ENCODE peak calls at places on chromosomes 11 and 22, in nine cellular contexts. Q is K562, N is cardiac fibroblast, S is mammary epithelial cell, O is foreskin fibroblast, L is AG04449, D is stomach, P is dorsolateral prefrontal cortex, K is A673. X is an unnamed sample.

GRCh38 chr11:84019576-84020194 is 733.5 kb upstream of the CCDC90B start:
- DNase-seq in P (no peak), K (no peak), S (peak), L (peak), D (no peak), N (peak), O (no peak), Q (no peak), X (peak)

GRCh38 chr11:94100253-94100652 is 28.4 kb upstream of the PANX1 start:
- DNase-seq in P (no peak), N (no peak), O (no peak), S (peak), L (no peak), D (no peak), K (no peak), Q (no peak), X (peak)

GRCh38 chr11:70470127-70470526 is 71.8 kb downstream of the CTTN start:
- DNase-seq in P (no peak), L (no peak), O (peak), Q (peak), K (no peak), N (peak), D (peak), S (no peak), X (no peak)

GRCh38 chr11:73478737-73479347 is 102.6 kb downstream of the RELT start:
- DNase-seq in K (peak), P (no peak), D (no peak), L (no peak), O (peak), Q (peak), S (peak), N (peak), X (peak)

GRCh38 chr11:67301951-67302516 is 1.3 kb upstream of the SSH3 start:
- DNase-seq in K (peak), D (peak), P (peak), N (peak), Q (no peak), S (no peak), L (no peak), O (peak), X (peak)

GRCh38 chr11:122327528-122327927 is 211.5 kb upstream of the BLID start:
- DNase-seq in L (no peak), S (no peak), O (no peak), D (no peak), K (no peak), N (no peak), P (no peak), Q (no peak), X (no peak)

GRCh38 chr22:50182176-50183081 is 3.3 kb upstream of the TRABD start:
- DNase-seq in N (no peak), S (no peak), P (no peak), L (no peak), D (peak), O (no peak), K (no peak), Q (no peak), X (no peak)

GRCh38 chr11:116911981-116912734 is 74.7 kb upstream of the APOA1 start:
- DNase-seq in D (no peak), L (no peak), N (peak), Q (no peak), K (no peak), P (no peak), S (no peak), O (no peak), X (no peak)

GRCh38 chr11:17378655-17379054 is 9.8 kb downstream of the KCNJ11 start:
- DNase-seq in P (no peak), Q (no peak), D (no peak), L (no peak), K (no peak), O (no peak), S (peak), N (no peak), X (peak)

GRCh38 chr22:50700387-50701075 is 27.9 kb downstream of the SHANK3 start:
- DNase-seq in P (no peak), O (no peak), K (no peak), S (no peak), N (no peak), Q (no peak), D (no peak), L (no peak), X (no peak)

GRCh38 chr11:35943761-35944502 is at the start of gene LDLRAD3:
- DNase-seq in N (peak), D (peak), Q (peak), S (peak), P (peak), L (no peak), K (peak), O (peak), X (peak)

GRCh38 chr11:130470832-130471706 is 22.6 kb downstream of the ADAMTS15 start:
- DNase-seq in Q (no peak), K (no peak), O (no peak), L (no peak), N (no peak), D (no peak), S (no peak), P (no peak), X (no peak)

GRCh38 chr11:108663154-108663877 is 1.6 kb upstream of the DDX10 start:
- DNase-seq in Q (no peak), K (no peak), D (no peak), O (no peak), P (no peak), N (no peak), L (no peak), S (no peak), X (no peak)

GRCh38 chr11:77473801-77474508 is at the start of gene PAK1:
- DNase-seq in N (peak), D (peak), Q (peak), L (no peak), O (peak), K (peak), P (peak), S (peak), X (peak)

GRCh38 chr11:75271730-75272129 is 31.2 kb downstream of the TPBGL start:
- DNase-seq in S (no peak), L (no peak), D (no peak), P (no peak), Q (no peak), N (no peak), K (no peak), O (no peak), X (no peak)

GRCh38 chr11:74783241-74783871 is 34.7 kb downstream of the RNF169 start:
- DNase-seq in L (peak), N (peak), O (peak), K (no peak), D (no peak), Q (no peak), P (no peak), S (peak), X (peak)

GRCh38 chr11:67278939-67279588 is 10.0 kb upstream of the ANKRD13D start:
- DNase-seq in Q (no peak), K (no peak), D (no peak), L (no peak), S (no peak), N (no peak), P (no peak), O (no peak), X (no peak)

GRCh38 chr11:133052537-133052936 is 479.8 kb downstream of the OPCML start:
- DNase-seq in Q (no peak), L (no peak), P (no peak), K (no peak), N (no peak), D (no peak), S (no peak), O (no peak), X (no peak)

GRCh38 chr22:21455334-21456089 is 11.7 kb upstream of the TMEM191C start:
- DNase-seq in S (no peak), P (no peak), Q (no peak), O (no peak), D (no peak), K (peak), N (no peak), L (no peak), X (no peak)

GRCh38 chr22:28283025-28283654 is 364.1 kb upstream of the PITPNB start:
- DNase-seq in P (no peak), K (peak), L (peak), S (peak), O (peak), Q (no peak), D (no peak), N (peak), X (no peak)

GRCh38 chr11:126440792-126441514 is 85.5 kb downstream of the ST3GAL4 start:
- DNase-seq in N (peak), Q (peak), L (no peak), O (peak), S (peak), K (peak), P (peak), D (peak), X (peak)

GRCh38 chr11:5366856-5367255 is 15.5 kb downstream of the OR51B6 start:
- DNase-seq in Q (no peak), S (no peak), P (no peak), O (no peak), K (no peak), L (no peak), D (no peak), N (peak), X (no peak)

GRCh38 chr11:9138612-9139579 is 47.5 kb upstream of the SCUBE2 start:
- DNase-seq in S (peak), K (peak), Q (no peak), O (peak), N (peak), D (peak), L (peak), P (no peak), X (peak)

GRCh38 chr22:32457031-32457430 is 7.2 kb downstream of the BPIFC start:
- DNase-seq in D (no peak), P (no peak), Q (no peak), O (no peak), L (no peak), S (no peak), N (no peak), K (no peak), X (no peak)

GRCh38 chr22:48239461-48240164 is 1477.2 kb downstream of the TBC1D22A start:
- DNase-seq in D (peak), S (no peak), P (no peak), Q (no peak), O (no peak), L (no peak), K (no peak), N (no peak), X (no peak)

GRCh38 chr11:60788401-60789110 is 3.4 kb downstream of the MS4A10 start:
- DNase-seq in S (no peak), N (peak), Q (no peak), O (no peak), L (no peak), D (no peak), P (no peak), K (peak), X (no peak)

GRCh38 chr11:7575841-7576451 is 62.1 kb downstream of the PPFIBP2 start:
- DNase-seq in D (peak), L (no peak), N (peak), Q (no peak), S (no peak), K (no peak), P (no peak), O (no peak), X (peak)

GRCh38 chr11:71209656-71210055 is 42.7 kb downstream of the SHANK2 start:
- DNase-seq in P (no peak), Q (no peak), N (no peak), S (no peak), K (no peak), O (no peak), L (no peak), D (no peak), X (no peak)

GRCh38 chr22:31241200-31241599 is 29.1 kb downstream of the LIMK2 start:
- DNase-seq in Q (no peak), L (no peak), K (no peak), N (no peak), O (no peak), D (no peak), P (no peak), S (no peak), X (no peak)

GRCh38 chr11:1733716-1734351 is 16.6 kb downstream of the IFITM10 start:
- DNase-seq in Q (no peak), L (no peak), N (no peak), K (no peak), D (no peak), S (peak), P (no peak), O (no peak), X (no peak)

GRCh38 chr11:116513894-116514293 is 258.9 kb downstream of the BUD13 start:
- DNase-seq in P (no peak), Q (peak), L (no peak), S (no peak), K (peak), O (peak), N (peak), D (no peak), X (no peak)

GRCh38 chr11:37511425-37511933 is 913.4 kb upstream of the RAG2 start:
- DNase-seq in P (no peak), S (peak), L (peak), N (peak), Q (no peak), O (peak), K (no peak), D (no peak), X (peak)

GRCh38 chr11:65419460-65419772 is 3.2 kb upstream of the NEAT1 start:
- DNase-seq in Q (no peak), S (no peak), N (no peak), P (no peak), D (no peak), K (no peak), O (no peak), L (no peak), X (no peak)

GRCh38 chr11:77993902-77994301 is 566 bp downstream of the INTS4 start:
- DNase-seq in N (no peak), Q (no peak), L (no peak), D (no peak), S (no peak), K (no peak), O (no peak), P (no peak), X (no peak)

GRCh38 chr11:130212431-130212961 is 52.9 kb downstream of the ST14 start:
- DNase-seq in O (no peak), S (no peak), N (no peak), K (no peak), P (peak), L (no peak), D (peak), Q (no peak), X (no peak)

GRCh38 chr22:50674127-50674493 is 1.5 kb downstream of the SHANK3 start:
- DNase-seq in N (no peak), L (no peak), P (no peak), O (no peak), D (no peak), S (no peak), K (no peak), Q (no peak), X (no peak)

GRCh38 chr11:75383246-75383645 is 16.1 kb upstream of the RPS3 start:
- DNase-seq in K (no peak), Q (no peak), N (no peak), L (no peak), S (no peak), P (no peak), D (no peak), O (no peak), X (no peak)

GRCh38 chr11:10225553-10225952 is 68.5 kb downstream of the SBF2 start:
- DNase-seq in D (no peak), K (no peak), N (peak), P (no peak), O (no peak), Q (no peak), S (no peak), L (no peak), X (no peak)

GRCh38 chr22:48493733-48494132 is 1333.9 kb downstream of the BRD1 start:
- DNase-seq in O (no peak), D (no peak), K (no peak), S (no peak), L (no peak), Q (no peak), N (no peak), P (no peak), X (no peak)

GRCh38 chr11:19985106-19985505 is 175.2 kb downstream of the DBX1 start:
- DNase-seq in Q (no peak), O (no peak), S (peak), L (peak), D (no peak), N (no peak), P (no peak), K (no peak), X (no peak)

DNA sequence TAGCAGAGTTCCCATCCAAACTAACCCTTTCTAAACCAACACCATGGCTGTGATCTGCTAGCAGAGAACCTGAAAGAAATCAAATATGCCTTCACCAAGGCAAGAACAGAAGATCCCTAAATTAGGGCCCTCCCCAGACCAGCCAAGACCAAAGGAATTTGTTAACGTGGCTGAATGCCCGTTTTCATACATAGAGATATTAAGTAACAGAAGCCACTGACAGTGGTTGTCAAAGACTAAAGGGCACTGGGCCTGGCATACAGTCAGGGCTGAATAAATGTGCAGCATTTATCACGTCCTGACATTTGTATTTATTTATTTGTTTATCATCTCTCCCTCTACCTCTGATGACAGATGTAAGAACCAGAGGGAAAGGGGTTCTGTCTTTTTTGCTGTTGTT is 271.8 kb downstream of the LARGE1 start:
- DNase-seq in S (no peak), N (no peak), O (no peak), Q (no peak), L (no peak), P (no peak), K (no peak), D (no peak), X (no peak)
- TF ChIP-seq CTCF in S (no peak), N (no peak), O (no peak), Q (no peak), L (no peak), P (no peak), K (no peak), D (no peak), X (no peak)

GRCh38 chr11:121237686-121238658 is 54.6 kb upstream of the SC5D start:
- DNase-seq in N (peak), D (no peak), K (peak), S (peak), L (peak), Q (no peak), O (no peak), P (no peak), X (peak)
- H3K4me3 ChIP-seq in N (no peak), D (no peak), K (no peak), S (no peak), L (no peak), Q (no peak), O (no peak), P (no peak), X (no peak)

DNA sequence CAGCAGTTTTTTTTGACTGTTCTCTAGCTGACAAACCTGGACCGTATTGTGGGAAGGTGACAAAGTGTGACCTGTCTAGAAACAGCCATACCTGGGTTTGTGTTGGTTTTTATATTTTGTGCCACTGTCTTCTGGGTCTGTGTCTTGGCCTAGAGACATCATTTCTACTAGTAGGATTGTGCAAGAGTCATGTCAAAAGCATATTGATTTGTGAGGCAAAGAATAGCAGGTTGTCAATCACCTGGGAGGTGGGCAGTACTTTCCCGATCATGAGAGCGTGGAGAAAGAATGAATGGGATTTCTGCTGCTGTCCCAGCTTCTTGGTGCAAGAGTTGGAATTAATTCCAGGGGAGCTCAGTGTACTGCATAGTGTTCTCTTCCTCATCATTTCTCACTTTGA is 5.0 kb upstream of the FERMT3 start:
- DNase-seq in L (no peak), S (no peak), K (no peak), D (no peak), P (no peak), Q (no peak), N (no peak), O (no peak), X (no peak)
- TF ChIP-seq CTCF in L (no peak), S (no peak), K (no peak), D (no peak), P (no peak), Q (no peak), N (no peak), O (no peak), X (no peak)

GRCh38 chr22:45676024-45676423 is 4.4 kb downstream of the ATXN10 start:
- DNase-seq in S (no peak), Q (no peak), K (no peak), P (no peak), L (no peak), D (no peak), N (no peak), O (no peak), X (no peak)

GRCh38 chr22:45677060-45677459 is 5.4 kb downstream of the ATXN10 start:
- DNase-seq in S (no peak), D (no peak), O (no peak), K (no peak), N (no peak), Q (no peak), L (no peak), P (no peak), X (no peak)

GRCh38 chr22:45680932-45681700 is 9.5 kb downstream of the ATXN10 start:
- DNase-seq in P (no peak), Q (no peak), N (peak), L (no peak), D (no peak), K (no peak), S (peak), O (peak), X (no peak)

GRCh38 chr22:45682069-45682468 is 10.4 kb downstream of the ATXN10 start:
- DNase-seq in L (no peak), K (no peak), P (no peak), Q (no peak), O (no peak), N (no peak), D (no peak), S (no peak), X (no peak)

GRCh38 chr22:45678961-45679912 is 7.6 kb downstream of the ATXN10 start:
- DNase-seq in O (peak), N (no peak), P (peak), S (peak), D (no peak), K (no peak), L (no peak), Q (no peak), X (peak)
- H3K4me3 ChIP-seq in O (no peak), N (no peak), P (no peak), S (no peak), D (no peak), K (no peak), L (no peak), Q (no peak), X (no peak)

DNA sequence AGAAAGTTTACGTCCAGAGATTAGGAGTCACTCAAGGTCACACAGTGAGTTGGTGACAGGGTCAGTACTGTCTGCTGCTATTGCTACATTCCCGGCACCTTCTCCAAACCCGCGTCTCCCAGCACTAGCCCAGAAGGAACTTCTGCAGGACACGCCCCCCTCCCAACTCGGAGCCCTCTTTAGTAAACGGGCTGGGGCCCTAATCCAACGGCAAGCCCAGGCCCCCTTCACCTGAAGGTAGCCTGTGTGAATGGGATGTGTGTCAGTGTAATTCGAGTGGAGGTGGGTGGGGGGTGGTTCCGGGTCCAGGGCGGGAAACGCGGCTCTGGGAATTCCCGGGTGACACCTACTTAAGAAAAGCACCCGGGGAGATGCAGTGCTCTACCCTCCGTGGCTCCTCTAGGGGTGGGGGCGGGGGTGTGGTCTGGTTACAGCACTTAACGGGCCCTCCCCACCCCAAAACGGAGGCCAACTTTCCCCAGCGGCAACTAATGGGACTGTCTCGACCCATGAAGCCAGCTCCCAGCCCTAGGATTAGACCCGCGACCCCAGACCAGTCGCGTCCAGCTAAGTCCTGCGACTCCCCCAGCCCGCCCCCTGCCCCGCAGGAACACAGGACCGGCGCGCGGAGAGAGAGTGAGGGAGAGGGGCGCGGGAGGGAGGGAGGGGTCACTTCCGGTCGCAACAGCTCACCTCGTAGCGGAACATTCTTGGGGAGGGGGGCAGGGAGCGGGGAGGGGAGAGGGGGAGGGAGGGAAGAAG is 468 bp downstream of the PATL1 start:
- DNase-seq in O (peak), L (no peak), Q (peak), D (peak), P (peak), K (peak), S (peak), N (peak), X (peak)
- TF ChIP-seq CTCF in O (no peak), L (no peak), Q (no peak), D (no peak), P (no peak), K (no peak), S (no peak), N (peak), X (peak)

GRCh38 chr11:533586-534196 is 1.7 kb downstream of the HRAS start:
- DNase-seq in K (no peak), N (no peak), O (no peak), L (no peak), D (no peak), S (no peak), P (no peak), Q (no peak), X (no peak)
- H3K4me3 ChIP-seq in K (peak), N (no peak), O (peak), L (peak), D (no peak), S (peak), P (peak), Q (no peak), X (peak)

GRCh38 chr11:12091957-12092558 is 18.3 kb upstream of the MICAL2 start:
- DNase-seq in N (no peak), S (no peak), Q (no peak), D (no peak), P (no peak), K (no peak), O (no peak), L (no peak), X (no peak)
- TF ChIP-seq CTCF in N (no peak), S (no peak), Q (no peak), D (peak), P (no peak), K (no peak), O (no peak), L (peak), X (no peak)

X was measured in epithelial cell of esophagus.